ENCODE peak calls at places on chromosomes 5 and 9, in four cellular contexts. O is GM23248; D is coronary artery; T is stimulated activated CD4-positive, alpha-beta T cell treated with anti-CD3 and anti-CD28 coated beads, Interleukin-12 subunit alpha, Interleukin-12 subunit beta, amount 100 ng/mL, for 4 hours. B is an unnamed sample.

GRCh38 chr5:148386041-148386440 is 2.3 kb downstream of the FBXO38 start:
- DNase-seq in O (peak; percentile 43), T (no peak), D (no peak), B (no peak)

GRCh38 chr5:22557251-22557650 is 295.9 kb downstream of the CDH12 start:
- DNase-seq in T (no peak), O (no peak), D (no peak), B (no peak)

GRCh38 chr5:31579558-31579957 is 47.5 kb downstream of the C5orf22 start:
- DNase-seq in D (no peak), T (no peak), O (no peak), B (no peak)

GRCh38 chr9:94554439-94555331 is at the start of gene PCAT7:
- DNase-seq in T (peak; percentile 6), O (peak; percentile 46), D (no peak), B (peak; percentile 80)

GRCh38 chr9:37801287-37801850 is 772 bp downstream of the DCAF10 start:
- DNase-seq in O (peak; percentile 75), T (peak; percentile 41), D (no peak), B (peak; percentile 13)

GRCh38 chr5:39209924-39210323 is 9.4 kb downstream of the FYB1 start:
- DNase-seq in O (no peak), T (peak; percentile 50), D (no peak), B (peak; percentile 35)

GRCh38 chr9:89845862-89846261 is 241.1 kb downstream of the GADD45G start:
- DNase-seq in T (no peak), O (no peak), D (no peak), B (no peak)

GRCh38 chr5:123545506-123545905 is 33.5 kb downstream of the CSNK1G3 start:
- DNase-seq in T (peak; percentile 11), D (no peak), O (peak; percentile 28), B (peak; percentile 33)

GRCh38 chr5:89613222-89613956 is 730.4 kb upstream of the MEF2C start:
- DNase-seq in O (peak; percentile 2), T (no peak), D (no peak), B (no peak)

GRCh38 chr9:14993891-14994554 is 83.8 kb upstream of the FREM1 start:
- DNase-seq in O (peak; percentile 13), D (no peak), T (no peak), B (no peak)

GRCh38 chr5:83925321-83925877 is 204.7 kb upstream of the HAPLN1 start:
- DNase-seq in O (peak; percentile 70), D (no peak), T (no peak), B (peak; percentile 80)

GRCh38 chr5:59769041-59769360 is 124.5 kb downstream of the PDE4D start:
- DNase-seq in T (no peak), O (peak; percentile 38), D (no peak), B (no peak)

GRCh38 chr9:133763272-133764183 is 25.4 kb upstream of the SARDH start:
- DNase-seq in D (peak; percentile 54), T (no peak), O (peak; percentile 50), B (no peak)

GRCh38 chr5:74766887-74767578 is at the start of the genes GFM2 and NSA2:
- DNase-seq in D (peak; percentile 90), T (peak; percentile 87), O (peak; percentile 97), B (peak; percentile 90)

GRCh38 chr5:24364711-24365110 is 280.1 kb downstream of the CDH10 start:
- DNase-seq in T (no peak), D (no peak), O (no peak), B (no peak)

GRCh38 chr9:14395300-14396082 is 81.5 kb upstream of the NFIB start:
- DNase-seq in O (no peak), T (no peak), D (no peak), B (no peak)

GRCh38 chr9:135864447-135865049 is 42.8 kb downstream of the CAMSAP1 start:
- DNase-seq in D (no peak), T (peak; percentile 79), O (peak; percentile 66), B (peak; percentile 38)

GRCh38 chr9:104808030-104808614 is 44.2 kb downstream of the NIPSNAP3B start:
- DNase-seq in T (no peak), D (no peak), O (peak; percentile 83), B (peak; percentile 48)

GRCh38 chr5:68071731-68072130 is 143.8 kb upstream of the PIK3R1 start:
- DNase-seq in T (no peak), D (no peak), O (peak; percentile 71), B (peak; percentile 75)

GRCh38 chr9:122420315-122420714 is 49.5 kb downstream of the PTGS1 start:
- DNase-seq in T (no peak), O (no peak), D (no peak), B (no peak)

B was measured in RPMI7951.